ENCODE peak calls at places on chromosomes 2 and 18, in seven cellular contexts. J is colonic mucosa; M is CD8-positive, alpha-beta T cell; B is body of pancreas; N is RWPE1; G is dorsolateral prefrontal cortex; D is foreskin keratinocyte. A is an unnamed sample.

GRCh38 chr18:21262979-21263378 is 20.9 kb downstream of the GREB1L start:
- DNase-seq in J (no peak), M (no peak), B (no peak), N (no peak), G (peak), D (no peak), A (no peak)

GRCh38 chr2:44244135-44244871 is 31.0 kb upstream of the SLC3A1 start:
- DNase-seq in J (peak), M (peak), B (peak), N (peak), G (peak), D (peak), A (peak)

GRCh38 chr2:215693269-215693998 is 257.6 kb upstream of the FN1 start:
- DNase-seq in J (no peak), M (no peak), B (no peak), N (peak), G (no peak), D (peak), A (no peak)

GRCh38 chr2:226446406-226447001 is 353.1 kb downstream of the IRS1 start:
- DNase-seq in J (no peak), M (no peak), B (no peak), N (no peak), G (no peak), D (no peak), A (no peak)

GRCh38 chr2:231605607-231606091 is 13.0 kb downstream of the TEX44 start:
- DNase-seq in J (peak), M (no peak), B (peak), N (no peak), G (peak), D (no peak), A (no peak)

GRCh38 chr2:216548901-216549321 is 50.3 kb downstream of the RPL37A start:
- DNase-seq in J (no peak), M (no peak), B (no peak), N (no peak), G (no peak), D (no peak), A (no peak)

GRCh38 chr18:66196805-66197204 is 407.1 kb downstream of the CDH19 start:
- DNase-seq in J (no peak), M (no peak), B (no peak), N (no peak), G (no peak), D (no peak), A (no peak)

GRCh38 chr18:7116001-7116831 is 1.4 kb downstream of the LAMA1 start:
- DNase-seq in J (no peak), M (no peak), B (no peak), N (no peak), G (no peak), D (peak), A (no peak)

GRCh38 chr2:18987592-18988073 is 370.8 kb downstream of the OSR1 start:
- DNase-seq in J (peak), M (no peak), B (peak), N (peak), G (no peak), D (peak), A (peak)

GRCh38 chr2:216507220-216508143 is 8.8 kb downstream of the RPL37A start:
- DNase-seq in J (no peak), M (no peak), B (no peak), N (no peak), G (no peak), D (no peak), A (no peak)

GRCh38 chr18:41545091-41545888 is 409.7 kb upstream of the PIK3C3 start:
- DNase-seq in J (no peak), M (no peak), B (no peak), N (no peak), G (no peak), D (no peak), A (no peak)

GRCh38 chr2:156319811-156320490 is 12.6 kb downstream of the NR4A2 start:
- DNase-seq in J (peak), M (no peak), B (peak), N (no peak), G (no peak), D (no peak), A (no peak)

GRCh38 chr2:23585218-23585945 is 200.4 kb downstream of the KLHL29 start:
- DNase-seq in J (no peak), M (no peak), B (no peak), N (no peak), G (no peak), D (no peak), A (no peak)

GRCh38 chr2:12452211-12452610 is 264.5 kb upstream of the TRIB2 start:
- DNase-seq in J (no peak), M (no peak), B (peak), N (no peak), G (no peak), D (no peak), A (no peak)

GRCh38 chr2:16105178-16105663 is 164.9 kb downstream of the MYCN start:
- DNase-seq in J (no peak), M (no peak), B (no peak), N (no peak), G (no peak), D (no peak), A (no peak)

GRCh38 chr2:71358931-71359671 is 27.5 kb downstream of the ZNF638 start:
- DNase-seq in J (no peak), M (no peak), B (no peak), N (peak), G (no peak), D (peak), A (no peak)

GRCh38 chr2:205975082-205975949 is 110.7 kb downstream of the INO80D start:
- DNase-seq in J (peak), M (no peak), B (peak), N (no peak), G (no peak), D (no peak), A (no peak)

GRCh38 chr18:12890500-12890899 is 6.5 kb upstream of the PTPN2 start:
- DNase-seq in J (no peak), M (no peak), B (no peak), N (no peak), G (no peak), D (no peak), A (no peak)

GRCh38 chr18:63951302-63951705 is 2.2 kb downstream of the HMSD start:
- DNase-seq in J (no peak), M (no peak), B (no peak), N (no peak), G (no peak), D (peak), A (no peak)

GRCh38 chr2:38866773-38867443 is 8.8 kb downstream of the DHX57 start:
- DNase-seq in J (no peak), M (no peak), B (no peak), N (peak), G (no peak), D (peak), A (no peak)

GRCh38 chr2:119190726-119191125 is 32.2 kb upstream of the C1QL2 start:
- DNase-seq in J (no peak), M (no peak), B (no peak), N (no peak), G (no peak), D (no peak), A (no peak)

GRCh38 chr2:106356291-106356690 is 111.9 kb downstream of the RGPD3 start:
- DNase-seq in J (no peak), M (no peak), B (no peak), N (no peak), G (no peak), D (peak), A (no peak)

GRCh38 chr2:71379086-71379485 is 47.5 kb downstream of the ZNF638 start:
- DNase-seq in J (no peak), M (no peak), B (no peak), N (peak), G (no peak), D (peak), A (no peak)

GRCh38 chr2:217901826-217902225 is 101.0 kb downstream of the TNS1 start:
- DNase-seq in J (no peak), M (no peak), B (peak), N (no peak), G (no peak), D (no peak), A (no peak)

GRCh38 chr18:49016648-49017539 is 66.1 kb upstream of the SMAD7 start:
- DNase-seq in J (peak), M (no peak), B (peak), N (peak), G (no peak), D (peak), A (peak)

GRCh38 chr18:58851874-58852273 is 12.8 kb upstream of the ZNF532 start:
- DNase-seq in J (no peak), M (no peak), B (no peak), N (no peak), G (no peak), D (no peak), A (no peak)

GRCh38 chr2:1403565-1403964 is 9.7 kb upstream of the TPO start:
- DNase-seq in J (no peak), M (no peak), B (no peak), N (no peak), G (no peak), D (no peak), A (no peak)

GRCh38 chr2:85132834-85133637 is at the start of gene TCF7L1:
- DNase-seq in J (peak), M (no peak), B (peak), N (peak), G (peak), D (peak), A (peak)

GRCh38 chr18:30160124-30160523 is 882.4 kb downstream of the DSC3 start:
- DNase-seq in J (no peak), M (no peak), B (no peak), N (no peak), G (no peak), D (no peak), A (no peak)

GRCh38 chr2:210966330-210966729 is 409.9 kb downstream of the CPS1 start:
- DNase-seq in J (no peak), M (no peak), B (no peak), N (no peak), G (no peak), D (no peak), A (no peak)

GRCh38 chr2:156427067-156427466 is 9.1 kb upstream of the GPD2 start:
- DNase-seq in J (no peak), M (no peak), B (no peak), N (no peak), G (no peak), D (no peak), A (no peak)

GRCh38 chr2:63875143-63875542 is 33.4 kb downstream of the UGP2 start:
- DNase-seq in J (no peak), M (no peak), B (no peak), N (peak), G (no peak), D (peak), A (no peak)

GRCh38 chr2:177667626-177668025 is 275.1 kb downstream of the AGPS start:
- DNase-seq in J (no peak), M (no peak), B (no peak), N (no peak), G (no peak), D (peak), A (no peak)

GRCh38 chr2:168343586-168343985 is 96.2 kb upstream of the STK39 start:
- DNase-seq in J (no peak), M (no peak), B (no peak), N (peak), G (no peak), D (peak), A (no peak)

DNA sequence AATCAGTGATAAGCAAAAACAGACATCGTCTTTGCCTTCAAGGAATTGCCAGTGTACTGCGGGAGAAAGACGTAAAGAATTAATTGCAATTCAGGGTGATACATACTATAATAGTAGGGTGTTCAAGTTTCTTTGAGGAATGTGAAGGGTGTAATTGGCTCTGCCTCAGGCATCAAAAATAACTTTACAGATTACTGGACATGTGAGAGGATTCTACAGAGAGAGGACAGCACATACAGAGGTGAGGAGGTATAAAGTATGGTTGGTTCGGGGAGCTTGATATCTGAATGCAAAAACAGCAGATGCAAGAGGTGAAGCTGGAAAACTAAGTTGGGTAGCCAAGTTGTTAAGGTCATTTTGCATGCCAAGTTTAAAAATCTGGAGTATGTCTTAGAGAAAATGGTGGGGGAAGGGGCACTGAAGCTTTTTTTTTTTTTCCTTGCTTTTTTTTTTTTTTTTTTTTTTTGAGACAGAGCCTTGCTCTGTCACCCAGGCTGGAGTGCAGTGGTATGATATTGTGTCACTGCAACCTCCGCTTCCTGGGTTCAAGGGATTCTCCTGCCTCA is 227.5 kb upstream of the FOSL2 start:
- DNase-seq in J (no peak), M (no peak), B (no peak), N (no peak), G (no peak), D (no peak), A (no peak)
- H3K27ac ChIP-seq in J (no peak), M (no peak), B (no peak), N (no peak), G (no peak), D (no peak), A (no peak)

GRCh38 chr2:33126552-33126951 is 179.8 kb downstream of the LTBP1 start:
- DNase-seq in J (no peak), M (no peak), B (no peak), N (no peak), G (no peak), D (no peak), A (no peak)
- TF ChIP-seq CTCF in J (no peak), M (no peak), B (no peak), N (no peak), G (no peak), D (peak), A (no peak)

DNA sequence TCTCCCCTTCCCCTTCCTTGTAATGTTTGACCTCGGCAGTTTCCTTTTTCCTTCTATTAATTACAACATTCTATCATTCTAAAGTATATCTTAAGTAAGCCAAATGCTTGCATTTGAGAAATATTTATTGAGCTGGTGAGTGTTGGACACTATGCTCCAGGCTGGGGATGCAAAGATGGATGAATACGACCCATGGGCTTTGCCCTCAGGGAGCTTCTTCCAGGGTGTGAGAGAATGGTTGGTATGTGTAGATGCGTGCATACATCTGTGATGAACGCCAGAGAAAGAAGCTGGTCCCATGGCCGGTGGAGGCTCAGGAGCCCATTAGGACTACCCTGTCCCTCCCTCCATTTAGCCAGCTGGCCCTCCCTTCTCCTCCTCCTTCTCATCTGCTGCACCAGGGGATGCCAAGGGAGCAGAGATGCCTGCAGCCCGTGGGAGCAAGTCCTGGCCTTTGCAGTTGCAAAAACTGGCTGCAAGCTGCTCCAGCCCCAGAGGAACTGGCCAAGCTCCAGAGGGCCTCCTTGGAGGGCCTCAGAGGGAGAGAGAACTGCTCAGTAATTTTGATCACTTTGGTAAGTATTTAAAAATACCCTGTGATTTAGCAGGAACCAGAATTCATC is 65.7 kb upstream of the FOSL2 start:
- DNase-seq in J (no peak), M (no peak), B (no peak), N (no peak), G (no peak), D (no peak), A (no peak)
- H3K27ac ChIP-seq in J (peak), M (no peak), B (no peak), N (peak), G (no peak), D (no peak), A (no peak)

GRCh38 chr2:20630967-20631366 is 19.9 kb downstream of the HS1BP3 start:
- DNase-seq in J (no peak), M (no peak), B (no peak), N (no peak), G (no peak), D (no peak), A (no peak)

GRCh38 chr2:20629581-20630291 is 21.2 kb downstream of the HS1BP3 start:
- DNase-seq in J (no peak), M (no peak), B (no peak), N (no peak), G (peak), D (no peak), A (no peak)

GRCh38 chr2:20626698-20627471 is 24.0 kb downstream of the HS1BP3 start:
- DNase-seq in J (no peak), M (no peak), B (no peak), N (no peak), G (peak), D (no peak), A (no peak)

GRCh38 chr2:20627712-20628380 is 23.1 kb downstream of the HS1BP3 start:
- DNase-seq in J (no peak), M (no peak), B (no peak), N (no peak), G (peak), D (no peak), A (no peak)

GRCh38 chr2:20629181-20629580 is 21.7 kb downstream of the HS1BP3 start:
- DNase-seq in J (no peak), M (no peak), B (no peak), N (no peak), G (peak), D (no peak), A (no peak)
- TF ChIP-seq CTCF in J (no peak), M (no peak), B (no peak), N (no peak), G (no peak), D (no peak), A (no peak)

DNA sequence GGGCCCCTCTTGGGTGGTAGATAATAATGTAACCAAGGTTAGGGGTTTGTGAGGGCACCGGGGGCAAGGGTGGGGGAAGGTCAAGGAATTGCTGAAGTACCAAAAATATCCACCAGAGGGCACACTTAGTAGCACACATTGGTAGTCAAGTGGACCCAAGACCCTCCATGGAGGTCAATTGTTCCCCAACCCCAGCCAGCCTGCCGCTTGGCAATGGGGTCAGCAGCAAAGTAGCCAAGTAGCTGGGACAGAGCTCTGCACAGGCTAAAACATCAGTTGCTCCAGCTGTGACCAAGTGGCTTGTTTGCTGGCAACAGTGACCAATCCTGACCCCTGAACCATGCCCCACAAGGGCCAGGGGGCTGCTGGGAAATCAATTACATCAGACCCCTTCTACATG is 75.8 kb downstream of the EMX1 start:
- DNase-seq in J (peak), M (peak), B (peak), N (peak), G (no peak), D (no peak), A (no peak)
- H3K27ac ChIP-seq in J (no peak), M (no peak), B (no peak), N (no peak), G (no peak), D (no peak), A (no peak)

GRCh38 chr18:77702686-77703085 is 453.0 kb downstream of the GALR1 start:
- DNase-seq in J (no peak), M (no peak), B (peak), N (peak), G (no peak), D (no peak), A (no peak)

GRCh38 chr18:77705301-77705700 is 455.7 kb downstream of the GALR1 start:
- DNase-seq in J (no peak), M (no peak), B (no peak), N (no peak), G (no peak), D (no peak), A (no peak)

GRCh38 chr18:77700051-77700450 is 450.4 kb downstream of the GALR1 start:
- DNase-seq in J (no peak), M (no peak), B (no peak), N (no peak), G (no peak), D (no peak), A (no peak)

GRCh38 chr18:77701977-77702376 is 452.3 kb downstream of the GALR1 start:
- DNase-seq in J (no peak), M (no peak), B (no peak), N (no peak), G (no peak), D (no peak), A (no peak)
- TF ChIP-seq CTCF in J (no peak), M (no peak), B (no peak), N (no peak), G (no peak), D (no peak), A (no peak)

GRCh38 chr2:128638741-128639477 is 320.2 kb upstream of the HS6ST1 start:
- DNase-seq in J (peak), M (no peak), B (no peak), N (no peak), G (peak), D (no peak), A (no peak)
- H3K27ac ChIP-seq in J (no peak), M (no peak), B (no peak), N (no peak), G (peak), D (no peak), A (no peak)

GRCh38 chr2:143209570-143210445 is 80.6 kb downstream of the ARHGAP15 start:
- DNase-seq in J (no peak), M (no peak), B (no peak), N (no peak), G (no peak), D (no peak), A (no peak)

GRCh38 chr2:143210446-143210819 is 81.2 kb downstream of the ARHGAP15 start:
- DNase-seq in J (no peak), M (no peak), B (no peak), N (no peak), G (no peak), D (no peak), A (no peak)

DNA sequence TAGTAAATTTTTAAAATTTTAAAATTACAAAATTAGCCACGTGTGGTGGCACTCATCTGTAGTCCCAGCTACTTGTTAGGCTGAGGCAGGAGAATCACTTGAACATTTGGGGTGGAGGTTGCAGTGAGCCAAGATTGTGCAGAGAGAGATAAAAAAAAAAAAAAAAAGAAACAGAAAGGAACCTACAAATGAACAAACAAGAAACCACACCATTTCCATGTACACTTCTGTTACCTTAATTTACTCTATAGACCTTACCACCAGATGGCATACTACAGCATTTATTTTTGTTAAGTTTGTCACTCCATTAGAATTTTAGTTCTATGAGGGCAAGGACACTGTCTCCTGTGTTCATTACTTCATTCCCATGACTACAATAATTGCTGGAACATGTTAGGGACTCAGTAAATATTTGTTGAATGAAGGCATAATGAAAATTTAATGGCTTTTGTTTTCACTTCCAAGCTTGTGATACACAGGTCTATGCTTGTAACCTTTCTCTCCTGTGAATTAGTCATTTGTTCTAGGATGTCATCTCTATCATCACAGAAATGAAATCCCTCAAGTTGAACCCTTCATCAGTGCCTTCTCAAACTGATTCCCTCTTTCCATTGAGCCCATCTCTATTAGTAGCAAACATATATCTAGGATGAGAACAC is 76.0 kb downstream of the ARHGAP15 start:
- DNase-seq in J (no peak), M (no peak), B (no peak), N (peak), G (no peak), D (peak), A (no peak)
- TF ChIP-seq CTCF in J (peak), M (peak), B (peak), N (no peak), G (peak), D (peak), A (no peak)

A was measured in lung.